ENCODE peak calls at places on chromosomes 4 and X, in four cellular contexts. E is T-helper 2 cell, C is naive B cell, H is amniotic stem cell. F is an unnamed sample.

GRCh38 chr4:151429957-151430548 is 21.1 kb downstream of the FHIP1A start:
- DNase-seq in E (no peak), C (no peak), H (no peak), F (no peak)

GRCh38 chr4:13160906-13161305 is 323.2 kb downstream of the RAB28 start:
- DNase-seq in E (no peak), C (no peak), H (no peak), F (no peak)

GRCh38 chr4:3368841-3369760 is 72.7 kb upstream of the HGFAC start:
- DNase-seq in E (no peak), C (no peak), H (no peak), F (no peak)

GRCh38 chr4:138946306-138946705 is 69.3 kb upstream of the NOCT start:
- DNase-seq in E (no peak), C (no peak), H (no peak), F (no peak)

GRCh38 chr4:119726505-119726904 is 97.9 kb upstream of the PDE5A start:
- DNase-seq in E (no peak), C (no peak), H (no peak), F (no peak)

GRCh38 chr4:79917246-79917645 is 155.8 kb downstream of the ANTXR2 start:
- DNase-seq in E (peak), C (peak), H (no peak), F (peak)

GRCh38 chrX:97102938-97103337 is 219.2 kb downstream of the RPA4 start:
- DNase-seq in E (no peak), C (no peak), H (no peak), F (no peak)

GRCh38 chr4:38804654-38805295 is at the start of gene TLR1:
- DNase-seq in E (no peak), C (peak), H (peak), F (peak)

F was measured in Panc1.